ENCODE peak calls at places on chromosomes 7 and 10, in eight cellular contexts. One of them, this sample, is unnamed.

GRCh38 chr7:17661982-17662585 is 278.2 kb downstream of the SNX13 start:
- DNase-seq in right atrium auricular region: no peak
- DNase-seq in ELF-1: peak
- DNase-seq in amygdala: no peak
- DNase-seq in lung microvascular endothelial cell: no peak
- DNase-seq in A172: no peak
- DNase-seq in iris pigment epithelial cell: peak
- DNase-seq in GDM1: no peak
- DNase-seq in this sample: no peak

GRCh38 chr7:112452102-112452888 is 2.0 kb downstream of the IFRD1 start:
- DNase-seq in right atrium auricular region: peak
- DNase-seq in ELF-1: peak
- DNase-seq in amygdala: no peak
- DNase-seq in lung microvascular endothelial cell: peak
- DNase-seq in A172: peak
- DNase-seq in iris pigment epithelial cell: peak
- DNase-seq in GDM1: no peak
- DNase-seq in this sample: no peak

GRCh38 chr10:95244152-95244551 is 46.7 kb downstream of the PDLIM1 start:
- DNase-seq in right atrium auricular region: no peak
- DNase-seq in ELF-1: peak
- DNase-seq in amygdala: no peak
- DNase-seq in lung microvascular endothelial cell: no peak
- DNase-seq in A172: no peak
- DNase-seq in iris pigment epithelial cell: no peak
- DNase-seq in GDM1: no peak
- DNase-seq in this sample: no peak

GRCh38 chr10:98676895-98677294 is 230.2 kb upstream of the HPS1 start:
- DNase-seq in right atrium auricular region: no peak
- DNase-seq in ELF-1: no peak
- DNase-seq in amygdala: no peak
- DNase-seq in lung microvascular endothelial cell: no peak
- DNase-seq in A172: no peak
- DNase-seq in iris pigment epithelial cell: no peak
- DNase-seq in GDM1: no peak
- DNase-seq in this sample: no peak

GRCh38 chr10:18479502-18479901 is 171.9 kb downstream of the NSUN6 start:
- DNase-seq in right atrium auricular region: no peak
- DNase-seq in ELF-1: no peak
- DNase-seq in amygdala: no peak
- DNase-seq in lung microvascular endothelial cell: no peak
- DNase-seq in A172: no peak
- DNase-seq in iris pigment epithelial cell: no peak
- DNase-seq in GDM1: no peak
- DNase-seq in this sample: no peak

GRCh38 chr7:30254248-30254647 is 30.1 kb upstream of the ZNRF2 start:
- DNase-seq in right atrium auricular region: no peak
- DNase-seq in ELF-1: no peak
- DNase-seq in amygdala: no peak
- DNase-seq in lung microvascular endothelial cell: no peak
- DNase-seq in A172: no peak
- DNase-seq in iris pigment epithelial cell: no peak
- DNase-seq in GDM1: no peak
- DNase-seq in this sample: no peak

GRCh38 chr10:6702030-6702429 is 122.0 kb upstream of the PRKCQ start:
- DNase-seq in right atrium auricular region: no peak
- DNase-seq in ELF-1: no peak
- DNase-seq in amygdala: no peak
- DNase-seq in lung microvascular endothelial cell: no peak
- DNase-seq in A172: no peak
- DNase-seq in iris pigment epithelial cell: no peak
- DNase-seq in GDM1: no peak
- DNase-seq in this sample: no peak

GRCh38 chr7:137944168-137944567 is 57.7 kb downstream of the CREB3L2 start:
- DNase-seq in right atrium auricular region: no peak
- DNase-seq in ELF-1: no peak
- DNase-seq in amygdala: no peak
- DNase-seq in lung microvascular endothelial cell: no peak
- DNase-seq in A172: no peak
- DNase-seq in iris pigment epithelial cell: peak
- DNase-seq in GDM1: no peak
- DNase-seq in this sample: no peak

GRCh38 chr7:95527033-95527775 is 41.5 kb downstream of the ASB4 start:
- DNase-seq in right atrium auricular region: no peak
- DNase-seq in ELF-1: peak
- DNase-seq in amygdala: peak
- DNase-seq in lung microvascular endothelial cell: peak
- DNase-seq in A172: peak
- DNase-seq in iris pigment epithelial cell: peak
- DNase-seq in GDM1: no peak
- DNase-seq in this sample: peak

GRCh38 chr10:92268763-92269162 is 22.1 kb downstream of the CPEB3 start:
- DNase-seq in right atrium auricular region: no peak
- DNase-seq in ELF-1: no peak
- DNase-seq in amygdala: no peak
- DNase-seq in lung microvascular endothelial cell: no peak
- DNase-seq in A172: no peak
- DNase-seq in iris pigment epithelial cell: no peak
- DNase-seq in GDM1: no peak
- DNase-seq in this sample: no peak

GRCh38 chr7:20218261-20218660 is 1.1 kb upstream of the MACC1 start:
- DNase-seq in right atrium auricular region: no peak
- DNase-seq in ELF-1: no peak
- DNase-seq in amygdala: no peak
- DNase-seq in lung microvascular endothelial cell: no peak
- DNase-seq in A172: peak
- DNase-seq in iris pigment epithelial cell: no peak
- DNase-seq in GDM1: no peak
- DNase-seq in this sample: no peak

GRCh38 chr7:140249036-140249806 is 72.4 kb upstream of the KDM7A start:
- DNase-seq in right atrium auricular region: no peak
- DNase-seq in ELF-1: no peak
- DNase-seq in amygdala: no peak
- DNase-seq in lung microvascular endothelial cell: no peak
- DNase-seq in A172: no peak
- DNase-seq in iris pigment epithelial cell: no peak
- DNase-seq in GDM1: no peak
- DNase-seq in this sample: no peak

GRCh38 chr7:114823290-114823689 is 98.6 kb upstream of the MDFIC start:
- DNase-seq in right atrium auricular region: no peak
- DNase-seq in ELF-1: peak
- DNase-seq in amygdala: no peak
- DNase-seq in lung microvascular endothelial cell: no peak
- DNase-seq in A172: no peak
- DNase-seq in iris pigment epithelial cell: peak
- DNase-seq in GDM1: no peak
- DNase-seq in this sample: no peak

GRCh38 chr10:86117051-86117450 is 249.5 kb downstream of the GRID1 start:
- DNase-seq in right atrium auricular region: no peak
- DNase-seq in ELF-1: no peak
- DNase-seq in amygdala: no peak
- DNase-seq in lung microvascular endothelial cell: no peak
- DNase-seq in A172: no peak
- DNase-seq in iris pigment epithelial cell: no peak
- DNase-seq in GDM1: no peak
- DNase-seq in this sample: no peak

GRCh38 chr7:41459623-41460256 is 243.2 kb downstream of the INHBA start:
- DNase-seq in right atrium auricular region: no peak
- DNase-seq in ELF-1: no peak
- DNase-seq in amygdala: no peak
- DNase-seq in lung microvascular endothelial cell: no peak
- DNase-seq in A172: no peak
- DNase-seq in iris pigment epithelial cell: peak
- DNase-seq in GDM1: no peak
- DNase-seq in this sample: no peak

GRCh38 chr10:104937528-104937927 is 296.4 kb downstream of the SORCS3 start:
- DNase-seq in right atrium auricular region: no peak
- DNase-seq in ELF-1: no peak
- DNase-seq in amygdala: no peak
- DNase-seq in lung microvascular endothelial cell: no peak
- DNase-seq in A172: peak
- DNase-seq in iris pigment epithelial cell: peak
- DNase-seq in GDM1: no peak
- DNase-seq in this sample: no peak

GRCh38 chr10:125084191-125085186 is 75.9 kb downstream of the CTBP2 start:
- DNase-seq in right atrium auricular region: peak
- DNase-seq in ELF-1: peak
- DNase-seq in amygdala: no peak
- DNase-seq in lung microvascular endothelial cell: peak
- DNase-seq in A172: peak
- DNase-seq in iris pigment epithelial cell: peak
- DNase-seq in GDM1: no peak
- DNase-seq in this sample: no peak

GRCh38 chr7:150799741-150800575 is at the start of gene TMEM176B:
- DNase-seq in right atrium auricular region: no peak
- DNase-seq in ELF-1: peak
- DNase-seq in amygdala: no peak
- DNase-seq in lung microvascular endothelial cell: no peak
- DNase-seq in A172: no peak
- DNase-seq in iris pigment epithelial cell: no peak
- DNase-seq in GDM1: no peak
- DNase-seq in this sample: no peak

GRCh38 chr10:129704786-129705525 is 237.9 kb downstream of the MGMT start:
- DNase-seq in right atrium auricular region: no peak
- DNase-seq in ELF-1: no peak
- DNase-seq in amygdala: no peak
- DNase-seq in lung microvascular endothelial cell: no peak
- DNase-seq in A172: no peak
- DNase-seq in iris pigment epithelial cell: no peak
- DNase-seq in GDM1: no peak
- DNase-seq in this sample: no peak

GRCh38 chr10:35643151-35643975 is 1.3 kb upstream of the FZD8 start:
- DNase-seq in right atrium auricular region: peak
- DNase-seq in ELF-1: peak
- DNase-seq in amygdala: peak
- DNase-seq in lung microvascular endothelial cell: peak
- DNase-seq in A172: no peak
- DNase-seq in iris pigment epithelial cell: peak
- DNase-seq in GDM1: no peak
- DNase-seq in this sample: no peak

GRCh38 chr10:71622656-71623055 is 96.9 kb downstream of the C10orf105 start:
- DNase-seq in right atrium auricular region: no peak
- DNase-seq in ELF-1: no peak
- DNase-seq in amygdala: no peak
- DNase-seq in lung microvascular endothelial cell: no peak
- DNase-seq in A172: no peak
- DNase-seq in iris pigment epithelial cell: no peak
- DNase-seq in GDM1: no peak
- DNase-seq in this sample: no peak

GRCh38 chr10:120477723-120478270 is 20.8 kb downstream of the PLPP4 start:
- DNase-seq in right atrium auricular region: peak
- DNase-seq in ELF-1: no peak
- DNase-seq in amygdala: no peak
- DNase-seq in lung microvascular endothelial cell: no peak
- DNase-seq in A172: peak
- DNase-seq in iris pigment epithelial cell: peak
- DNase-seq in GDM1: no peak
- DNase-seq in this sample: no peak

GRCh38 chr7:66352071-66352470 is 146.9 kb downstream of the TPST1 start:
- DNase-seq in right atrium auricular region: no peak
- DNase-seq in ELF-1: peak
- DNase-seq in amygdala: no peak
- DNase-seq in lung microvascular endothelial cell: peak
- DNase-seq in A172: peak
- DNase-seq in iris pigment epithelial cell: peak
- DNase-seq in GDM1: no peak
- DNase-seq in this sample: no peak

GRCh38 chr10:70714245-70714644 is 41.9 kb downstream of the ADAMTS14 start:
- DNase-seq in right atrium auricular region: no peak
- DNase-seq in ELF-1: no peak
- DNase-seq in amygdala: peak
- DNase-seq in lung microvascular endothelial cell: no peak
- DNase-seq in A172: no peak
- DNase-seq in iris pigment epithelial cell: no peak
- DNase-seq in GDM1: no peak
- DNase-seq in this sample: no peak

GRCh38 chr10:75352650-75353049 is 48.9 kb downstream of the ZNF503 start:
- DNase-seq in right atrium auricular region: no peak
- DNase-seq in ELF-1: no peak
- DNase-seq in amygdala: no peak
- DNase-seq in lung microvascular endothelial cell: no peak
- DNase-seq in A172: peak
- DNase-seq in iris pigment epithelial cell: peak
- DNase-seq in GDM1: no peak
- DNase-seq in this sample: no peak

GRCh38 chr7:7221602-7222038 is 39.3 kb downstream of the C1GALT1 start:
- DNase-seq in right atrium auricular region: no peak
- DNase-seq in ELF-1: peak
- DNase-seq in amygdala: no peak
- DNase-seq in lung microvascular endothelial cell: no peak
- DNase-seq in A172: peak
- DNase-seq in iris pigment epithelial cell: peak
- DNase-seq in GDM1: no peak
- DNase-seq in this sample: no peak

GRCh38 chr10:114207349-114207748 is 28.2 kb downstream of the TDRD1 start:
- DNase-seq in right atrium auricular region: no peak
- DNase-seq in ELF-1: no peak
- DNase-seq in amygdala: no peak
- DNase-seq in lung microvascular endothelial cell: no peak
- DNase-seq in A172: no peak
- DNase-seq in iris pigment epithelial cell: no peak
- DNase-seq in GDM1: no peak
- DNase-seq in this sample: no peak

GRCh38 chr7:100897772-100898454 is 2.2 kb upstream of the ACHE start:
- DNase-seq in right atrium auricular region: no peak
- DNase-seq in ELF-1: no peak
- DNase-seq in amygdala: no peak
- DNase-seq in lung microvascular endothelial cell: no peak
- DNase-seq in A172: no peak
- DNase-seq in iris pigment epithelial cell: no peak
- DNase-seq in GDM1: no peak
- DNase-seq in this sample: no peak

GRCh38 chr10:63027533-63027932 is 105.6 kb upstream of the NRBF2 start:
- DNase-seq in right atrium auricular region: no peak
- DNase-seq in ELF-1: no peak
- DNase-seq in amygdala: no peak
- DNase-seq in lung microvascular endothelial cell: no peak
- DNase-seq in A172: no peak
- DNase-seq in iris pigment epithelial cell: no peak
- DNase-seq in GDM1: no peak
- DNase-seq in this sample: no peak

GRCh38 chr7:71868797-71869196 is 543.3 kb downstream of the CALN1 start:
- DNase-seq in right atrium auricular region: no peak
- DNase-seq in ELF-1: peak
- DNase-seq in amygdala: no peak
- DNase-seq in lung microvascular endothelial cell: no peak
- DNase-seq in A172: peak
- DNase-seq in iris pigment epithelial cell: peak
- DNase-seq in GDM1: peak
- DNase-seq in this sample: peak

GRCh38 chr7:44858161-44858560 is 10.3 kb upstream of the H2AZ2 start:
- DNase-seq in right atrium auricular region: no peak
- DNase-seq in ELF-1: no peak
- DNase-seq in amygdala: no peak
- DNase-seq in lung microvascular endothelial cell: no peak
- DNase-seq in A172: no peak
- DNase-seq in iris pigment epithelial cell: no peak
- DNase-seq in GDM1: no peak
- DNase-seq in this sample: no peak

GRCh38 chr10:96638696-96639095 is 51.9 kb upstream of the TM9SF3 start:
- DNase-seq in right atrium auricular region: no peak
- DNase-seq in ELF-1: no peak
- DNase-seq in amygdala: no peak
- DNase-seq in lung microvascular endothelial cell: no peak
- DNase-seq in A172: no peak
- DNase-seq in iris pigment epithelial cell: no peak
- DNase-seq in GDM1: no peak
- DNase-seq in this sample: no peak

GRCh38 chr10:114278884-114279191 is 39.8 kb downstream of the VWA2 start:
- DNase-seq in right atrium auricular region: no peak
- DNase-seq in ELF-1: no peak
- DNase-seq in amygdala: no peak
- DNase-seq in lung microvascular endothelial cell: no peak
- DNase-seq in A172: no peak
- DNase-seq in iris pigment epithelial cell: no peak
- DNase-seq in GDM1: no peak
- DNase-seq in this sample: no peak

GRCh38 chr10:129728246-129728820 is 235.7 kb downstream of the EBF3 start:
- DNase-seq in right atrium auricular region: no peak
- DNase-seq in ELF-1: no peak
- DNase-seq in amygdala: no peak
- DNase-seq in lung microvascular endothelial cell: no peak
- DNase-seq in A172: no peak
- DNase-seq in iris pigment epithelial cell: no peak
- DNase-seq in GDM1: no peak
- DNase-seq in this sample: no peak

This sample was measured in DND-41.